ENCODE peak calls at places on chromosome 3, in seven cellular contexts. A is choroid plexus epithelial cell, J is uterus, I is lower leg skin, T is heart right ventricle, O is activated B cell treated with CpG ODN at 0.5 μM for 24 hours, F is GM12878. V is an unnamed sample.

GRCh38 chr3:66719796-66720195 is 219.0 kb upstream of the LRIG1 start:
- DNase-seq in A (no peak), J (no peak), I (no peak), T (no peak), O (no peak), F (no peak), V (no peak)

GRCh38 chr3:1103525-1103924 is 10.7 kb downstream of the CNTN6 start:
- DNase-seq in A (peak; percentile 15), J (no peak), I (no peak), T (no peak), O (no peak), F (no peak), V (no peak)

GRCh38 chr3:126126811-126127431 is 43.0 kb upstream of the SLC41A3 start:
- DNase-seq in A (no peak), J (peak; percentile 11), I (no peak), T (peak; percentile 1), O (no peak), F (no peak), V (no peak)

GRCh38 chr3:30232546-30232945 is 373.9 kb upstream of the TGFBR2 start:
- DNase-seq in A (no peak), J (no peak), I (no peak), T (no peak), O (no peak), F (no peak), V (no peak)

GRCh38 chr3:58666683-58667082 is at the start of gene FAM3D:
- DNase-seq in A (no peak), J (no peak), I (no peak), T (no peak), O (no peak), F (no peak), V (no peak)

GRCh38 chr3:169449012-169449411 is 214.5 kb downstream of the MECOM start:
- DNase-seq in A (no peak), J (no peak), I (no peak), T (no peak), O (no peak), F (no peak), V (no peak)

GRCh38 chr3:191557322-191557721 is 96.4 kb downstream of the PYDC2 start:
- DNase-seq in A (no peak), J (no peak), I (no peak), T (no peak), O (no peak), F (no peak), V (no peak)

GRCh38 chr3:127622031-127622430 is 7.0 kb upstream of the PODXL2 start:
- DNase-seq in A (no peak), J (no peak), I (no peak), T (no peak), O (no peak), F (no peak), V (no peak)

GRCh38 chr3:175969456-175969855 is 1110.3 kb downstream of the NAALADL2 start:
- DNase-seq in A (no peak), J (no peak), I (no peak), T (no peak), O (no peak), F (no peak), V (no peak)

GRCh38 chr3:66598168-66598567 is 97.3 kb upstream of the LRIG1 start:
- DNase-seq in A (peak; percentile 61), J (no peak), I (no peak), T (no peak), O (no peak), F (no peak), V (no peak)

GRCh38 chr3:197406266-197406665 is 107.9 kb upstream of the DLG1 start:
- DNase-seq in A (no peak), J (peak; percentile 44), I (no peak), T (peak; percentile 32), O (no peak), F (no peak), V (no peak)

GRCh38 chr3:81958967-81959625 is 197.7 kb upstream of the GBE1 start:
- DNase-seq in A (peak; percentile 13), J (no peak), I (no peak), T (no peak), O (no peak), F (no peak), V (no peak)

GRCh38 chr3:53674582-53674981 is 171.6 kb downstream of the CHDH start:
- DNase-seq in A (no peak), J (no peak), I (no peak), T (no peak), O (no peak), F (no peak), V (no peak)

GRCh38 chr3:123818921-123819429 is 65.2 kb downstream of the MYLK start:
- DNase-seq in A (peak; percentile 85), J (no peak), I (no peak), T (no peak), O (no peak), F (no peak), V (no peak)

GRCh38 chr3:156659260-156659659 is 15.1 kb upstream of the TIPARP start:
- DNase-seq in A (no peak), J (no peak), I (no peak), T (no peak), O (no peak), F (no peak), V (no peak)

GRCh38 chr3:21273256-21273999 is 477.6 kb downstream of the ZNF385D start:
- DNase-seq in A (no peak), J (no peak), I (no peak), T (no peak), O (no peak), F (no peak), V (no peak)

GRCh38 chr3:183826448-183826847 is 1.1 kb upstream of the MAP6D1 start:
- DNase-seq in A (no peak), J (no peak), I (no peak), T (no peak), O (no peak), F (no peak), V (no peak)

GRCh38 chr3:10263549-10264363 is 15.5 kb downstream of the TATDN2 start:
- DNase-seq in A (peak; percentile 78), J (peak; percentile 69), I (no peak), T (no peak), O (no peak), F (no peak), V (no peak)

GRCh38 chr3:172040078-172040975 is 949 bp downstream of the FNDC3B start:
- DNase-seq in A (peak; percentile 90), J (peak; percentile 82), I (peak; percentile 77), T (peak; percentile 88), O (peak; percentile 37), F (no peak), V (peak; percentile 82)

GRCh38 chr3:7272203-7272602 is 411.3 kb downstream of the GRM7 start:
- DNase-seq in A (no peak), J (no peak), I (no peak), T (no peak), O (no peak), F (no peak), V (no peak)

GRCh38 chr3:46857485-46858341 is 5.5 kb downstream of the MYL3 start:
- DNase-seq in A (no peak), J (peak; percentile 9), I (no peak), T (no peak), O (no peak), F (no peak), V (no peak)

GRCh38 chr3:58575986-58576652 is 1.1 kb downstream of the FAM107A start:
- DNase-seq in A (no peak), J (peak; percentile 47), I (no peak), T (no peak), O (no peak), F (no peak), V (no peak)

GRCh38 chr3:71998995-71999673 is 214.2 kb upstream of the PROK2 start:
- DNase-seq in A (peak; percentile 73), J (peak; percentile 18), I (no peak), T (no peak), O (no peak), F (no peak), V (no peak)

GRCh38 chr3:6654670-6655069 is 206.2 kb upstream of the GRM7 start:
- DNase-seq in A (no peak), J (no peak), I (no peak), T (no peak), O (no peak), F (no peak), V (no peak)

DNA sequence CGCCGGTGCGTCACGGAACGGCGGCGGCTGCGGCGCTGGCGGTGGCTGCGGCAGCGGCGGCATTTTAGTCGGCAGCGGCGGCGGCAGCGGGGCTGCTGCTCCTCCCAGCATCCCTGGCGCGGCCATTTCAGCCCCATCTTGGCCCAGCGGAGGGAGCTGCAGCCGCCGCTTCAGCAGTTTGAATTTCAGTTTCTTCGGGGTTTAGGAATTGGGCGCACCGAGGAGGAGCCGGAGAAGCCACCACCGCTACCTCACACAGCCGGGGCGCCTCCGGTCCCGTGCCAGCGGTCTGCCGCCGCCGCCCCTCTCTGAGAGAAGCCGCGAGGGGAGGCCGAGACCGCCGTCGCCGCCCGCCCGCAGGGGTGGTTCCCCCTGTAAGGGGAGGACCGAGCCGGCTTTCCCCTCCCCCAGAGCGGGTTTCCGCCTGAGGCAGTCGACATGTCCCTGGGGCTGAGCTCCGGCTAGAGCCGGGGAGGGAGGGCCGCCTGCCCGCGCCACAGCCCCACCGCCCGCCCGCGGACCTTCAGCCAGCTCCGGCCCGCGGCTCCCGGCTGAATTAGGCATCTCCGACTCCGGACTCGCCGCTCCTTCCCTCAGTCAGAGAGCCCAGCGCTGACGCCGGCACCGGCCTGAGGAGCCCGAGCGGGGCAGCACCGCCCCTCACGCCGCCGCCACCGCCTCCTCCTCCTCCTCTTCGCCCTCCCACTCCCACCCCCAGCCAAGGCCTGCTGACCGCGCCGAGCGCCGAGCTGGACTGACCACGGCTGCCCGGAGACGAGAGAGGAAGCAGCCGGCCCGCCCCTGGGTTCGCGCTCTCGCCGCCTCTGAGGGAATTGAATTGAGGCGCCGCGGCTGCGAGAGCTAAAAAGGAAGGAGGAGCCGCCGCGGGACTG is at the start of gene TSC22D2:
- DNase-seq in A (peak; percentile 96), J (peak; percentile 90), I (peak; percentile 85), T (peak; percentile 93), O (peak; percentile 99), F (peak; percentile 69), V (peak; percentile 90)
- TF ChIP-seq CTCF in A (peak; percentile 25), J (no peak), I (no peak), T (peak; percentile 15), O (no peak), F (no peak), V (no peak)

GRCh38 chr3:185943363-185944106 is 5.7 kb upstream of the TRA2B start:
- DNase-seq in A (peak; percentile 96), J (peak; percentile 85), I (peak; percentile 90), T (peak; percentile 79), O (peak; percentile 78), F (peak; percentile 51), V (peak; percentile 84)
- TF ChIP-seq CTCF in A (peak; percentile 99), J (peak; percentile 87), I (no peak), T (peak; percentile 93), O (peak; percentile 99), F (peak; percentile 94), V (peak; percentile 99)

GRCh38 chr3:16102905-16103364 is 71.5 kb upstream of the GALNT15 start:
- DNase-seq in A (peak; percentile 72), J (no peak), I (no peak), T (no peak), O (no peak), F (no peak), V (no peak)
- TF ChIP-seq CTCF in A (peak; percentile 17), J (no peak), I (no peak), T (no peak), O (no peak), F (no peak), V (no peak)

DNA sequence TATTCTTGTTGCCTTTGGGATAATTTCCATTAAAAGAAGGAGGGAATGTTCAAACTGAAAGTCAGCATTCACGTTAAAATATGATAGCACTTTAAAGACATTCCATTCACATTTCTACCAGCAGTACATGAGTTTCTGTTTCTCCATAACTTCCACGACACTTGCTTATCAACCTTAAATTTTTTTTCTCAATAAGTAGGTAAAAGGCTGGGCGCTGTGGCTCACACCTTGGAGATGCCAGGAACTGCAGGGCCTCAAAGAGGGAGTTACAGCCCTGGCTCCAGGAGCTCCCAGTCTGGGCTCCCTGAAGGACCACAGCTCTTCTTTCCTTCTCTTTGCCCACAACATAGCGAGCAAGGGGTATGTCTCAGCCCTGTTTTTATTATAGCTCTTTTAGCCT is 42.9 kb upstream of the PRR23C start:
- DNase-seq in A (no peak), J (no peak), I (no peak), T (no peak), O (no peak), F (no peak), V (no peak)
- TF ChIP-seq CTCF in A (no peak), J (no peak), I (no peak), T (no peak), O (no peak), F (no peak), V (no peak)